ENCODE peak calls at places on chromosomes 16 and 17, in seven cellular contexts. S is heart left ventricle; L is naive thymus-derived CD4-positive, alpha-beta T cell; K is PC-9; J is mammary epithelial cell; O is T-helper 17 cell; F is CD4-positive, alpha-beta T cell. E is an unnamed sample.

GRCh38 chr17:7477392-7478275 is 1.8 kb downstream of the ZBTB4 start:
- DNase-seq in S (peak), L (peak), K (no peak), J (no peak), O (no peak), F (peak), E (peak)

GRCh38 chr17:59964455-59965328 is at the start of gene RNFT1:
- DNase-seq in S (peak), L (peak), K (peak), J (peak), O (peak), F (peak), E (peak)

GRCh38 chr16:80570106-80570478 is 29.3 kb downstream of the DYNLRB2 start:
- DNase-seq in S (no peak), L (no peak), K (no peak), J (no peak), O (no peak), F (no peak), E (no peak)

GRCh38 chr16:53714080-53715050 is 10.4 kb downstream of the FTO start:
- DNase-seq in S (no peak), L (no peak), K (no peak), J (no peak), O (no peak), F (no peak), E (no peak)

GRCh38 chr17:40095944-40096791 is 4.2 kb downstream of the NR1D1 start:
- DNase-seq in S (peak), L (peak), K (no peak), J (no peak), O (peak), F (peak), E (no peak)

GRCh38 chr16:6363891-6364607 is 968.6 kb upstream of the RBFOX1 start:
- DNase-seq in S (no peak), L (no peak), K (no peak), J (no peak), O (no peak), F (no peak), E (no peak)

GRCh38 chr16:53745753-53746258 is 41.9 kb downstream of the FTO start:
- DNase-seq in S (no peak), L (no peak), K (peak), J (peak), O (no peak), F (no peak), E (no peak)

GRCh38 chr17:10316986-10317834 is 55.6 kb downstream of the MYH13 start:
- DNase-seq in S (peak), L (no peak), K (no peak), J (no peak), O (no peak), F (no peak), E (no peak)

GRCh38 chr17:41959336-41960095 is 7.1 kb upstream of the CNP start:
- DNase-seq in S (no peak), L (no peak), K (peak), J (peak), O (no peak), F (no peak), E (no peak)

GRCh38 chr16:10579965-10580918 is at the start of gene EMP2:
- DNase-seq in S (peak), L (no peak), K (peak), J (peak), O (no peak), F (no peak), E (no peak)

GRCh38 chr16:79845734-79846135 is 245.2 kb upstream of the MAF start:
- DNase-seq in S (no peak), L (no peak), K (no peak), J (no peak), O (no peak), F (no peak), E (no peak)

GRCh38 chr16:1216296-1216619 is 8.8 kb downstream of the TPSG1 start:
- DNase-seq in S (no peak), L (no peak), K (no peak), J (no peak), O (no peak), F (no peak), E (no peak)